ENCODE peak calls at places on chromosomes 1 and 21, in five cellular contexts. V is ovary, T is stomach, A is esophagus squamous epithelium, Q is IMR-90. U is an unnamed sample.

GRCh38 chr21:18622383-18622782 is 218.8 kb upstream of the TMPRSS15 start:
- DNase-seq in V (no peak), T (no peak), A (no peak), Q (no peak), U (no peak)

GRCh38 chr1:195202271-195202670 is 1406.0 kb downstream of the KCNT2 start:
- DNase-seq in V (peak; percentile 25), T (no peak), A (no peak), Q (peak; percentile 46), U (no peak)

GRCh38 chr1:167772436-167772835 is 50.7 kb downstream of the MPZL1 start:
- DNase-seq in V (no peak), T (no peak), A (no peak), Q (no peak), U (no peak)

GRCh38 chr1:80293818-80294217 is 1287.3 kb upstream of the ADGRL4 start:
- DNase-seq in V (no peak), T (no peak), A (no peak), Q (peak; percentile 0), U (no peak)

GRCh38 chr1:186574951-186575747 is 105.1 kb downstream of the PTGS2 start:
- DNase-seq in V (no peak), T (no peak), A (no peak), Q (no peak), U (no peak)

GRCh38 chr1:221161571-221162041 is 282.4 kb downstream of the HLX start:
- DNase-seq in V (no peak), T (no peak), A (no peak), Q (peak; percentile 13), U (no peak)

GRCh38 chr1:223832637-223832943 is 13.2 kb downstream of the TP53BP2 start:
- DNase-seq in V (no peak), T (no peak), A (no peak), Q (no peak), U (no peak)

GRCh38 chr21:36773111-36773510 is 74.2 kb downstream of the SIM2 start:
- DNase-seq in V (peak; percentile 72), T (peak; percentile 96), A (no peak), Q (peak; percentile 89), U (peak; percentile 62)

GRCh38 chr1:172960454-172961208 is 90.1 kb downstream of the TNFSF18 start:
- DNase-seq in V (no peak), T (peak; percentile 80), A (no peak), Q (peak; percentile 87), U (no peak)

GRCh38 chr21:45499970-45500575 is 42.2 kb downstream of the SLC19A1 start:
- DNase-seq in V (peak; percentile 25), T (no peak), A (no peak), Q (no peak), U (no peak)

GRCh38 chr1:116491985-116492811 is 78.6 kb downstream of the CD58 start:
- DNase-seq in V (no peak), T (no peak), A (no peak), Q (peak; percentile 33), U (no peak)

GRCh38 chr1:28775121-28775942 is 36.6 kb upstream of the OPRD1 start:
- DNase-seq in V (peak; percentile 75), T (peak; percentile 79), A (peak; percentile 4), Q (peak; percentile 36), U (no peak)

GRCh38 chr1:110556471-110556807 is 37.5 kb upstream of the KCNA10 start:
- DNase-seq in V (no peak), T (no peak), A (no peak), Q (no peak), U (no peak)

GRCh38 chr1:197173571-197174482 is 27.4 kb upstream of the ASPM start:
- DNase-seq in V (no peak), T (no peak), A (no peak), Q (peak; percentile 79), U (no peak)

GRCh38 chr1:157691285-157691920 is 9.2 kb downstream of the FCRL3 start:
- DNase-seq in V (no peak), T (no peak), A (no peak), Q (peak; percentile 23), U (peak; percentile 5)

GRCh38 chr1:51612349-51612982 is 4.4 kb upstream of the OSBPL9 start:
- DNase-seq in V (no peak), T (no peak), A (no peak), Q (peak; percentile 33), U (no peak)

GRCh38 chr1:163703794-163704193 is 382.0 kb downstream of the NUF2 start:
- DNase-seq in V (no peak), T (no peak), A (no peak), Q (no peak), U (no peak)

GRCh38 chr1:179817789-179818188 is 59.8 kb downstream of the TOR1AIP2 start:
- DNase-seq in V (peak; percentile 68), T (no peak), A (no peak), Q (peak; percentile 53), U (no peak)

GRCh38 chr1:85602536-85602935 is 22.0 kb downstream of the CCN1 start:
- DNase-seq in V (no peak), T (no peak), A (no peak), Q (no peak), U (no peak)

GRCh38 chr1:28369225-28369517 is 369 bp upstream of the PHACTR4 start:
- DNase-seq in V (no peak), T (no peak), A (no peak), Q (no peak), U (no peak)

GRCh38 chr1:152162826-152163463 is 3.9 kb upstream of the RPTN start:
- DNase-seq in V (no peak), T (no peak), A (no peak), Q (peak; percentile 62), U (peak; percentile 49)

GRCh38 chr21:43988016-43988415 is 24.1 kb upstream of the TRAPPC10 start:
- DNase-seq in V (no peak), T (no peak), A (no peak), Q (no peak), U (no peak)

GRCh38 chr1:107004421-107004820 is 52.1 kb upstream of the PRMT6 start:
- DNase-seq in V (no peak), T (no peak), A (no peak), Q (no peak), U (no peak)

GRCh38 chr1:3671371-3672180 is 19.3 kb downstream of the TP73 start:
- DNase-seq in V (no peak), T (no peak), A (no peak), Q (no peak), U (peak; percentile 35)

GRCh38 chr1:227508431-227508830 is 54.9 kb upstream of the ZNF678 start:
- DNase-seq in V (no peak), T (no peak), A (no peak), Q (no peak), U (no peak)

GRCh38 chr1:1599030-1599916 is 662 bp downstream of the FNDC10 start:
- DNase-seq in V (no peak), T (no peak), A (no peak), Q (peak; percentile 37), U (no peak)

GRCh38 chr1:94329986-94330385 is 88.2 kb upstream of the ABCD3 start:
- DNase-seq in V (no peak), T (no peak), A (no peak), Q (peak; percentile 54), U (no peak)

GRCh38 chr1:9207715-9208114 is 26.9 kb upstream of the H6PD start:
- DNase-seq in V (no peak), T (no peak), A (no peak), Q (peak; percentile 70), U (no peak)

GRCh38 chr1:22461678-22462527 is 10.3 kb downstream of the ZBTB40 start:
- DNase-seq in V (no peak), T (no peak), A (no peak), Q (no peak), U (no peak)

GRCh38 chr1:35185200-35185599 is 7.7 kb downstream of the SFPQ start:
- DNase-seq in V (no peak), T (no peak), A (no peak), Q (no peak), U (no peak)

GRCh38 chr1:13681921-13682320 is 18.1 kb upstream of the PRDM2 start:
- DNase-seq in V (no peak), T (no peak), A (no peak), Q (no peak), U (no peak)

GRCh38 chr21:42107881-42108553 is 36.9 kb downstream of the UMODL1 start:
- DNase-seq in V (no peak), T (peak; percentile 67), A (no peak), Q (peak; percentile 65), U (peak; percentile 54)

GRCh38 chr1:2638466-2639115 is 5.8 kb upstream of the MMEL1 start:
- DNase-seq in V (no peak), T (no peak), A (no peak), Q (no peak), U (no peak)

GRCh38 chr1:47643506-47644215 is 205.8 kb downstream of the FOXD2 start:
- DNase-seq in V (no peak), T (no peak), A (no peak), Q (no peak), U (no peak)
- TF ChIP-seq POLR2A in V (no peak), T (no peak), A (no peak), Q (no peak), U (no peak)

GRCh38 chr1:159924791-159925712 is at the start of gene TAGLN2:
- DNase-seq in V (peak; percentile 92), T (peak; percentile 93), A (peak; percentile 49), Q (peak; percentile 90), U (peak; percentile 95)
- TF ChIP-seq POLR2A in V (peak; percentile 93), T (peak; percentile 96), A (peak; percentile 98), Q (peak; percentile 97), U (peak; percentile 100)

GRCh38 chr1:155137550-155137949 is 1.9 kb downstream of the SLC50A1 start:
- DNase-seq in V (no peak), T (no peak), A (no peak), Q (no peak), U (no peak)

GRCh38 chr1:155137129-155137528 is 1.5 kb downstream of the SLC50A1 start:
- DNase-seq in V (no peak), T (no peak), A (no peak), Q (no peak), U (no peak)

GRCh38 chr1:155134858-155135415 is 715 bp upstream of the SLC50A1 start:
- DNase-seq in V (peak; percentile 90), T (peak; percentile 94), A (peak; percentile 52), Q (peak; percentile 97), U (peak; percentile 91)

GRCh38 chr1:155135416-155136197 is at the start of gene SLC50A1:
- DNase-seq in V (peak; percentile 97), T (peak; percentile 97), A (peak; percentile 53), Q (peak; percentile 91), U (peak; percentile 81)

DNA sequence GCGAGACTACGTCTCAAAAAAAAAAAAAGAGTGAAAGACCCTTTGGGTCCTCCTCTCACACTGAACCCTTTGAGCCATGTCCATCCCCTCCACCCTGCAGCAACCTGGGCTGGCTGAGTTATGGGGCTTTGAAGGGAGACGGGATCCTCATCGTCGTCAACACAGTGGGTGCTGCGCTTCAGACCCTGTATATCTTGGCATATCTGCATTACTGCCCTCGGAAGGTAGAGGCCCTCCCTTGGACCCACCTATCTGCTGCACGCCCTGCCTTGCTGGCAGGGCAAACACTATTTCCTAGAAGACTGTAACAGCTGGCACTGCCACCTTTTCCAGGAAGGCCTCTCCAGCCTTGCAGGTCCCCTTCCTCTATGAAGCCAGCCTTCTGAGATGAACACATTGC is 1.1 kb downstream of the SLC50A1 start:
- DNase-seq in V (no peak), T (no peak), A (no peak), Q (no peak), U (no peak)
- TF ChIP-seq POLR2A in V (no peak), T (no peak), A (no peak), Q (no peak), U (no peak)

GRCh38 chr1:225815526-225816178 is 5.7 kb downstream of the EPHX1 start:
- DNase-seq in V (no peak), T (no peak), A (no peak), Q (no peak), U (no peak)
- TF ChIP-seq POLR2A in V (no peak), T (no peak), A (no peak), Q (no peak), U (no peak)

U was measured in H54.